ENCODE peak calls at places on chromosomes 12 and 14, in nine cellular contexts. V is substantia nigra; H is EL; I is fibroblast of lung; Q is CD8-positive, alpha-beta memory T cell; X is osteoblast; G is effector CD8-positive, alpha-beta T cell; K is HL-60; F is NCI-H774. L is an unnamed sample.

GRCh38 chr12:96719671-96720362 is 187.2 kb upstream of the NEDD1 start:
- DNase-seq in K (no peak), G (no peak), I (peak), Q (no peak), X (peak), F (peak), H (peak), V (no peak), L (peak)

GRCh38 chr14:94124582-94125377 is 4.6 kb downstream of the IFI27L2 start:
- DNase-seq in Q (no peak), X (no peak), G (no peak), V (no peak), H (no peak), F (no peak), I (no peak), K (no peak), L (no peak)

GRCh38 chr14:89331398-89331797 is 85.6 kb downstream of the FOXN3 start:
- DNase-seq in H (no peak), G (no peak), Q (no peak), K (no peak), I (no peak), F (no peak), X (no peak), V (no peak), L (no peak)

GRCh38 chr12:54300732-54301427 is at the start of gene NFE2:
- DNase-seq in G (no peak), Q (no peak), H (peak), I (peak), V (peak), F (no peak), K (peak), X (peak), L (peak)

GRCh38 chr12:8108808-8109398 is 14.5 kb upstream of the CLEC4A start:
- DNase-seq in V (peak), H (peak), X (no peak), I (peak), F (peak), Q (peak), G (peak), K (peak), L (peak)

GRCh38 chr12:106284294-106285105 is 18.0 kb upstream of the TCP11L2 start:
- DNase-seq in Q (no peak), X (no peak), G (no peak), K (no peak), F (no peak), I (no peak), H (no peak), V (no peak), L (no peak)

GRCh38 chr12:20969766-20970165 is 159.3 kb downstream of the SLCO1B3 start:
- DNase-seq in F (no peak), H (no peak), Q (no peak), I (no peak), V (no peak), K (no peak), X (no peak), G (no peak), L (no peak)

GRCh38 chr12:60168441-60168840 is 572.6 kb downstream of the SLC16A7 start:
- DNase-seq in Q (no peak), V (no peak), K (no peak), H (no peak), X (no peak), G (no peak), F (no peak), I (no peak), L (no peak)

GRCh38 chr14:102891556-102891955 is 30.9 kb upstream of the AMN start:
- DNase-seq in I (peak), Q (no peak), G (no peak), X (peak), V (no peak), F (no peak), H (peak), K (no peak), L (peak)

L was measured in AG20443.